ENCODE peak calls at places on chromosomes 16 and 17, in nine cellular contexts. One of them, this sample, is unnamed.

GRCh38 chr17:19239544-19239943 is 2.4 kb downstream of the EPN2 start:
- DNase-seq in sigmoid colon: peak
- DNase-seq in A549: no peak
- DNase-seq in ovary: no peak
- DNase-seq in upper lobe of left lung: no peak
- DNase-seq in transverse colon: no peak
- DNase-seq in SK-N-SH: no peak
- DNase-seq in tibial nerve: no peak
- DNase-seq in H1: no peak
- DNase-seq in this sample: no peak

GRCh38 chr17:40602445-40603443 is 37.5 kb upstream of the CCR7 start:
- DNase-seq in sigmoid colon: peak
- DNase-seq in A549: no peak
- DNase-seq in ovary: no peak
- DNase-seq in upper lobe of left lung: no peak
- DNase-seq in transverse colon: no peak
- DNase-seq in SK-N-SH: no peak
- DNase-seq in tibial nerve: no peak
- DNase-seq in H1: no peak
- DNase-seq in this sample: no peak

GRCh38 chr17:79311373-79311772 is 236.7 kb downstream of the ENGASE start:
- DNase-seq in sigmoid colon: no peak
- DNase-seq in A549: no peak
- DNase-seq in ovary: no peak
- DNase-seq in upper lobe of left lung: no peak
- DNase-seq in transverse colon: no peak
- DNase-seq in SK-N-SH: no peak
- DNase-seq in tibial nerve: no peak
- DNase-seq in H1: no peak
- DNase-seq in this sample: no peak

GRCh38 chr16:10554569-10554968 is 25.8 kb downstream of the EMP2 start:
- DNase-seq in sigmoid colon: no peak
- DNase-seq in A549: no peak
- DNase-seq in ovary: no peak
- DNase-seq in upper lobe of left lung: no peak
- DNase-seq in transverse colon: no peak
- DNase-seq in SK-N-SH: no peak
- DNase-seq in tibial nerve: no peak
- DNase-seq in H1: no peak
- DNase-seq in this sample: no peak

GRCh38 chr17:8289103-8289397 is 580 bp downstream of the RANGRF start:
- DNase-seq in sigmoid colon: no peak
- DNase-seq in A549: no peak
- DNase-seq in ovary: peak
- DNase-seq in upper lobe of left lung: peak
- DNase-seq in transverse colon: no peak
- DNase-seq in SK-N-SH: no peak
- DNase-seq in tibial nerve: peak
- DNase-seq in H1: peak
- DNase-seq in this sample: no peak

GRCh38 chr16:20879175-20880053 is 20.7 kb downstream of the DCUN1D3 start:
- DNase-seq in sigmoid colon: no peak
- DNase-seq in A549: peak
- DNase-seq in ovary: no peak
- DNase-seq in upper lobe of left lung: no peak
- DNase-seq in transverse colon: no peak
- DNase-seq in SK-N-SH: no peak
- DNase-seq in tibial nerve: no peak
- DNase-seq in H1: no peak
- DNase-seq in this sample: no peak

GRCh38 chr16:77551352-77551751 is 116.5 kb upstream of the ADAMTS18 start:
- DNase-seq in sigmoid colon: no peak
- DNase-seq in A549: no peak
- DNase-seq in ovary: no peak
- DNase-seq in upper lobe of left lung: no peak
- DNase-seq in transverse colon: no peak
- DNase-seq in SK-N-SH: no peak
- DNase-seq in tibial nerve: no peak
- DNase-seq in H1: no peak
- DNase-seq in this sample: no peak

GRCh38 chr17:45221081-45221996 is at the start of gene FMNL1:
- DNase-seq in sigmoid colon: no peak
- DNase-seq in A549: no peak
- DNase-seq in ovary: no peak
- DNase-seq in upper lobe of left lung: peak
- DNase-seq in transverse colon: peak
- DNase-seq in SK-N-SH: peak
- DNase-seq in tibial nerve: no peak
- DNase-seq in H1: peak
- DNase-seq in this sample: peak

GRCh38 chr16:27174798-27175197 is 28.5 kb upstream of the KDM8 start:
- DNase-seq in sigmoid colon: no peak
- DNase-seq in A549: peak
- DNase-seq in ovary: no peak
- DNase-seq in upper lobe of left lung: no peak
- DNase-seq in transverse colon: no peak
- DNase-seq in SK-N-SH: no peak
- DNase-seq in tibial nerve: no peak
- DNase-seq in H1: no peak
- DNase-seq in this sample: no peak

GRCh38 chr17:19304751-19305150 is 57.8 kb downstream of the B9D1 start:
- DNase-seq in sigmoid colon: peak
- DNase-seq in A549: no peak
- DNase-seq in ovary: no peak
- DNase-seq in upper lobe of left lung: no peak
- DNase-seq in transverse colon: no peak
- DNase-seq in SK-N-SH: no peak
- DNase-seq in tibial nerve: no peak
- DNase-seq in H1: no peak
- DNase-seq in this sample: no peak

GRCh38 chr16:58024673-58025350 is 742 bp upstream of the MMP15 start:
- DNase-seq in sigmoid colon: no peak
- DNase-seq in A549: no peak
- DNase-seq in ovary: peak
- DNase-seq in upper lobe of left lung: peak
- DNase-seq in transverse colon: peak
- DNase-seq in SK-N-SH: peak
- DNase-seq in tibial nerve: no peak
- DNase-seq in H1: peak
- DNase-seq in this sample: peak

GRCh38 chr17:37107406-37108083 is 158.8 kb downstream of the AATF start:
- DNase-seq in sigmoid colon: peak
- DNase-seq in A549: no peak
- DNase-seq in ovary: peak
- DNase-seq in upper lobe of left lung: peak
- DNase-seq in transverse colon: no peak
- DNase-seq in SK-N-SH: peak
- DNase-seq in tibial nerve: no peak
- DNase-seq in H1: no peak
- DNase-seq in this sample: peak

GRCh38 chr16:71927383-71927782 is 32.1 kb downstream of the IST1 start:
- DNase-seq in sigmoid colon: peak
- DNase-seq in A549: no peak
- DNase-seq in ovary: peak
- DNase-seq in upper lobe of left lung: no peak
- DNase-seq in transverse colon: peak
- DNase-seq in SK-N-SH: no peak
- DNase-seq in tibial nerve: no peak
- DNase-seq in H1: no peak
- DNase-seq in this sample: peak

DNA sequence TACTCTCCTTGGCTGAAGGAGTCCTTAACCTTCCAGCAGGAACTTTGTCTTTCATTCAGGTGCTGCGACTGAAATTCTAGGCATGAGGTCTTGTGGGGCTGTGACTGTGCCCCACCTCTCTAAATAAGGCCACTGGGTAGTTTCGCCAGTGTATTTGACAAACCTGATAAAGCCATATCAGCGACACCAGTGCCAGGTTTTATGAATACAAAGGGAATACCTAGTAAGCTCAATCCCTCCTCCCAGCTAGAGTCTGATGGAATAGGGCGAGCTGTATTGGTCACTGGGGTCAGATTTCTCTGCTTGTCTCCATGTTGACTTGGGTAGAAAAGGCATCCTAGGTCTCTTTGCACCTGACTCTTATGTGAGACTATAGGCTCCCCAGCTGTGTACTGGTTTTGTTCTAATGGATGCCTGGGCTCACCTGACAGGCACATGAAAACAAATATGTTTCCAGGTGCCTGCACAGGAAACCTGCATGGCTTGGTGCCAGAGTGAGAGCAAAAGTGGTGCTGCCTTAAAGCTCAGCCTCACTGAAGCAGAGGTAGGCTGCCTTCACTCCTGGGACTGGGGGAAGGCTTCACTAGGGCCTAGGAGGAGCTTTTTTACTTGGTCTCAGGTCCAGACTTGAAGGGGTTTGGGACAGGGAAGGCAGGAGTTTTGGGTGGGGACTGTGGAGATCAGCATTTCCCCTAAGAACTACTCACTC is 8.3 kb downstream of the SLC7A6 start:
- DNase-seq in sigmoid colon: no peak
- DNase-seq in A549: no peak
- DNase-seq in ovary: no peak
- DNase-seq in upper lobe of left lung: no peak
- DNase-seq in transverse colon: peak
- DNase-seq in SK-N-SH: no peak
- DNase-seq in tibial nerve: no peak
- DNase-seq in H1: no peak
- DNase-seq in this sample: peak
- TF ChIP-seq EP300 in sigmoid colon: no peak
- TF ChIP-seq EP300 in A549: no peak
- TF ChIP-seq EP300 in ovary: no peak
- TF ChIP-seq EP300 in upper lobe of left lung: no peak
- TF ChIP-seq EP300 in transverse colon: no peak
- TF ChIP-seq EP300 in SK-N-SH: no peak
- TF ChIP-seq EP300 in tibial nerve: no peak
- TF ChIP-seq EP300 in H1: no peak
- TF ChIP-seq EP300 in this sample: no peak

GRCh38 chr16:8795818-8796217 is 1.6 kb downstream of the TMEM186 start:
- DNase-seq in sigmoid colon: no peak
- DNase-seq in A549: no peak
- DNase-seq in ovary: no peak
- DNase-seq in upper lobe of left lung: no peak
- DNase-seq in transverse colon: no peak
- DNase-seq in SK-N-SH: no peak
- DNase-seq in tibial nerve: no peak
- DNase-seq in H1: no peak
- DNase-seq in this sample: no peak
- TF ChIP-seq EP300 in sigmoid colon: no peak
- TF ChIP-seq EP300 in A549: no peak
- TF ChIP-seq EP300 in ovary: no peak
- TF ChIP-seq EP300 in upper lobe of left lung: no peak
- TF ChIP-seq EP300 in transverse colon: no peak
- TF ChIP-seq EP300 in SK-N-SH: no peak
- TF ChIP-seq EP300 in tibial nerve: no peak
- TF ChIP-seq EP300 in H1: no peak
- TF ChIP-seq EP300 in this sample: no peak

GRCh38 chr17:35617505-35617904 is 30.4 kb downstream of the AP2B1 start:
- DNase-seq in sigmoid colon: no peak
- DNase-seq in A549: no peak
- DNase-seq in ovary: no peak
- DNase-seq in upper lobe of left lung: no peak
- DNase-seq in transverse colon: no peak
- DNase-seq in SK-N-SH: no peak
- DNase-seq in tibial nerve: no peak
- DNase-seq in H1: no peak
- DNase-seq in this sample: no peak

GRCh38 chr17:35616506-35616905 is 29.4 kb downstream of the AP2B1 start:
- DNase-seq in sigmoid colon: no peak
- DNase-seq in A549: no peak
- DNase-seq in ovary: no peak
- DNase-seq in upper lobe of left lung: no peak
- DNase-seq in transverse colon: no peak
- DNase-seq in SK-N-SH: no peak
- DNase-seq in tibial nerve: no peak
- DNase-seq in H1: no peak
- DNase-seq in this sample: no peak

GRCh38 chr17:35627417-35627816 is 40.3 kb downstream of the AP2B1 start:
- DNase-seq in sigmoid colon: no peak
- DNase-seq in A549: no peak
- DNase-seq in ovary: no peak
- DNase-seq in upper lobe of left lung: no peak
- DNase-seq in transverse colon: no peak
- DNase-seq in SK-N-SH: no peak
- DNase-seq in tibial nerve: no peak
- DNase-seq in H1: no peak
- DNase-seq in this sample: no peak

GRCh38 chr17:35618628-35619027 is 31.5 kb downstream of the AP2B1 start:
- DNase-seq in sigmoid colon: no peak
- DNase-seq in A549: no peak
- DNase-seq in ovary: no peak
- DNase-seq in upper lobe of left lung: no peak
- DNase-seq in transverse colon: no peak
- DNase-seq in SK-N-SH: no peak
- DNase-seq in tibial nerve: no peak
- DNase-seq in H1: no peak
- DNase-seq in this sample: no peak

GRCh38 chr17:35621768-35622167 is 34.6 kb downstream of the AP2B1 start:
- DNase-seq in sigmoid colon: no peak
- DNase-seq in A549: no peak
- DNase-seq in ovary: no peak
- DNase-seq in upper lobe of left lung: no peak
- DNase-seq in transverse colon: no peak
- DNase-seq in SK-N-SH: no peak
- DNase-seq in tibial nerve: no peak
- DNase-seq in H1: no peak
- DNase-seq in this sample: no peak
- TF ChIP-seq EP300 in sigmoid colon: no peak
- TF ChIP-seq EP300 in A549: no peak
- TF ChIP-seq EP300 in ovary: no peak
- TF ChIP-seq EP300 in upper lobe of left lung: no peak
- TF ChIP-seq EP300 in transverse colon: no peak
- TF ChIP-seq EP300 in SK-N-SH: no peak
- TF ChIP-seq EP300 in tibial nerve: no peak
- TF ChIP-seq EP300 in H1: no peak
- TF ChIP-seq EP300 in this sample: no peak

DNA sequence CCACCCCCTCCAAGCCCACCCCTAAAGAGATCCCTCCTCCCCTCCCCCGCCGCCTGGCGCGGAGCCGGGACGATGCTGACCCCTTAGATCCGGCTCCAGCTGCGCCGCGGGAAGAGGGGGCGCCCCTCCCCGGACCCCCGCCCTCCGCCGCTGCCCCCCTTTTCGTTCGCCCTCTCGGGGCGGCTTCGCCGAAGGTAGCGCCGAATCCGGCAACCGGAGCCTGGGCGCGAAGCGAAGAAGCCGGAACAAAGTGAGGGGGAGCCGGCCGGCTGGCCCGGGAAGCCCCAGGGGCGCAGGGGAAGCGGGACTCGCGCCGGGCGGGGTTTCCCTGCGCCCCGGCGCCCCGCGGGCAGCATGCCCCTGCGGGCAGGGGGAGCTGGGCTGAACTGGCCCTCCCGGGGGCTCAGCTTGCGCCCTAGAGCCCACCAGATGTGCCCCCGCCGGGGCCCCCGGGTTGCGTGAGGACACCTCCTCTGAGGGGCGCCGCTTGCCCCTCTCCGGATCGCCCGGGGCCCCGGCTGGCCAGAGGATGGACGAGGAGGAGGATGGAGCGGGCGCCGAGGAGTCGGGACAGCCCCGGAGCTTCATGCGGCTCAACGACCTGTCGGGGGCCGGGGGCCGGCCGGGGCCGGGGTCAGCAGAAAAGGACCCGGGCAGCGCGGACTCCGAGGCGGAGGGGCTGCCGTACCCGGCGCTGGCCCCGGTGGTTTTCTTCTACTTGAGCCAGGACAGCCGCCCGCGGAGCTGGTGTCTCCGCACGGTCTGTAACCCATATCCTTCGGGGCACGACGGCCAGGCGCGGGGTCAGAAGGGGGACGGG is 626 bp downstream of the CACNA1G start:
- DNase-seq in sigmoid colon: no peak
- DNase-seq in A549: no peak
- DNase-seq in ovary: peak
- DNase-seq in upper lobe of left lung: peak
- DNase-seq in transverse colon: no peak
- DNase-seq in SK-N-SH: peak
- DNase-seq in tibial nerve: no peak
- DNase-seq in H1: peak
- DNase-seq in this sample: no peak
- TF ChIP-seq EP300 in sigmoid colon: no peak
- TF ChIP-seq EP300 in A549: no peak
- TF ChIP-seq EP300 in ovary: no peak
- TF ChIP-seq EP300 in upper lobe of left lung: no peak
- TF ChIP-seq EP300 in transverse colon: no peak
- TF ChIP-seq EP300 in SK-N-SH: no peak
- TF ChIP-seq EP300 in tibial nerve: no peak
- TF ChIP-seq EP300 in H1: no peak
- TF ChIP-seq EP300 in this sample: no peak

This sample was measured in stomach.